ENCODE peak calls at places on chromosomes 7 and 10, in five cellular contexts. I is mucosa of gallbladder, J is A172, A is non-pigmented ciliary epithelial cell, G is SK-MEL-5. D is an unnamed sample.

GRCh38 chr7:68994841-68995240 is 603.4 kb upstream of the AUTS2 start:
- DNase-seq in I (no peak), A (no peak), G (no peak), J (no peak), D (no peak)

GRCh38 chr10:969473-970150 is 18.6 kb upstream of the GTPBP4 start:
- DNase-seq in G (no peak), I (no peak), J (no peak), A (no peak), D (no peak)

GRCh38 chr10:9596368-9596920 is 1421.2 kb upstream of the CELF2 start:
- DNase-seq in I (no peak), A (no peak), J (peak), G (no peak), D (no peak)

GRCh38 chr7:142939226-142939910 is at the start of gene LLCFC1:
- DNase-seq in J (no peak), A (no peak), G (peak), I (peak), D (no peak)

GRCh38 chr10:12719365-12719764 is 282.1 kb downstream of the CCDC3 start:
- DNase-seq in J (no peak), G (no peak), I (no peak), A (no peak), D (no peak)

GRCh38 chr10:86068532-86069337 is 297.9 kb downstream of the GRID1 start:
- DNase-seq in J (no peak), G (no peak), A (no peak), I (no peak), D (no peak)

GRCh38 chr7:49081076-49081475 is 156.7 kb downstream of the CDC14C start:
- DNase-seq in I (no peak), A (no peak), G (no peak), J (no peak), D (no peak)

GRCh38 chr7:133320887-133321286 is 68.0 kb downstream of the EXOC4 start:
- DNase-seq in G (no peak), A (no peak), I (no peak), J (no peak), D (no peak)

GRCh38 chr7:102321351-102322201 is 34.7 kb downstream of the SPDYE6 start:
- DNase-seq in I (no peak), J (no peak), G (no peak), A (no peak), D (no peak)

D was measured in HS-5.